ENCODE peak calls at places on chromosomes 11 and 22, in nine cellular contexts. E is activated T-helper 1 cell treated with anti-CD3 and anti-CD28 coated beads, Interleukin-12 subunit alpha, Interleukin-12 subunit beta, Interleukin-2, Interleukin-4 antibody, amounts not matched to agents 30 ng/mL and 10 ng/mL and 1 ng/mL, durations not matched to agents 14 hours and 24 hours and 36 hours; P is HCEC 1CT; F is AG04450; K is stimulated activated CD8-positive, alpha-beta memory T cell treated with anti-CD3 and anti-CD28 coated beads, Interleukin-12 subunit alpha, Interleukin-12 subunit beta, amount 100 ng/mL, for 1 hour; H is cardiac muscle cell; Q is heart right ventricle; Y is hypothalamus; V is heart left ventricle. A is an unnamed sample.

GRCh38 chr11:74634537-74634936 is 42.2 kb downstream of the POLD3 start:
- DNase-seq in K (no peak), V (no peak), Q (no peak), H (no peak), F (no peak), E (no peak), P (peak; percentile 48), Y (no peak), A (no peak)

GRCh38 chr11:70505761-70506657 is 107.7 kb downstream of the CTTN start:
- DNase-seq in E (no peak), Q (no peak), F (no peak), H (no peak), K (no peak), Y (no peak), V (peak; percentile 13), P (no peak), A (no peak)

GRCh38 chr11:111557425-111558111 is 17.0 kb downstream of the LAYN start:
- DNase-seq in E (no peak), P (peak; percentile 99), H (no peak), K (no peak), V (no peak), Q (no peak), F (peak; percentile 95), Y (no peak), A (no peak)

GRCh38 chr11:85685820-85686459 is at the start of gene CCDC89:
- DNase-seq in Y (peak; percentile 46), H (peak; percentile 37), E (no peak), F (peak; percentile 97), V (peak; percentile 80), P (peak; percentile 99), Q (peak; percentile 78), K (no peak), A (peak; percentile 26)

GRCh38 chr11:41978951-41979350 is 519.5 kb upstream of the LRRC4C start:
- DNase-seq in Q (no peak), E (no peak), K (no peak), Y (no peak), V (no peak), H (no peak), F (no peak), P (no peak), A (peak; percentile 54)

GRCh38 chr11:125331357-125331756 is 164.7 kb downstream of the FEZ1 start:
- DNase-seq in K (no peak), E (no peak), V (no peak), Q (no peak), H (no peak), Y (no peak), P (no peak), F (no peak), A (no peak)

GRCh38 chr11:123413636-123414035 is 16.4 kb upstream of the GRAMD1B start:
- DNase-seq in F (no peak), K (no peak), E (no peak), H (no peak), V (no peak), Y (no peak), P (peak; percentile 20), Q (no peak), A (no peak)

GRCh38 chr11:116694815-116695590 is 77.8 kb downstream of the BUD13 start:
- DNase-seq in H (no peak), P (no peak), V (no peak), Q (no peak), E (no peak), Y (no peak), F (no peak), K (no peak), A (no peak)

GRCh38 chr11:66113132-66113856 is 43.2 kb downstream of the PACS1 start:
- DNase-seq in F (no peak), H (no peak), E (no peak), Y (no peak), P (peak; percentile 87), V (no peak), Q (no peak), K (no peak), A (no peak)

GRCh38 chr22:44186737-44187136 is 6.0 kb downstream of the PARVG start:
- DNase-seq in Y (no peak), E (no peak), Q (no peak), F (no peak), H (no peak), P (no peak), V (no peak), K (no peak), A (no peak)

GRCh38 chr11:18105086-18105801 is 638 bp downstream of the SAAL1 start:
- DNase-seq in F (no peak), K (no peak), Q (no peak), V (no peak), E (no peak), P (no peak), H (no peak), Y (no peak), A (no peak)

GRCh38 chr11:111939836-111940604 is 2.9 kb downstream of the DIXDC1 start:
- DNase-seq in V (no peak), Q (no peak), Y (no peak), F (peak; percentile 68), H (no peak), P (peak; percentile 89), E (no peak), K (no peak), A (no peak)

GRCh38 chr11:132685174-132685611 is 847.1 kb downstream of the OPCML start:
- DNase-seq in V (peak; percentile 30), K (no peak), F (no peak), P (peak; percentile 59), H (no peak), E (no peak), Q (no peak), Y (no peak), A (no peak)

GRCh38 chr11:36492724-36493304 is 17.3 kb downstream of the TRAF6 start:
- DNase-seq in P (peak; percentile 52), V (no peak), Q (no peak), E (no peak), H (peak; percentile 53), Y (no peak), K (no peak), F (no peak), A (no peak)